ENCODE peak calls at places on chromosomes 1 and 21, in ten cellular contexts. K is tibial artery; L is cardiac muscle cell; M is heart right ventricle; A is stomach; W is CD8-positive, alpha-beta T cell; B is fibroblast of lung; S is lower lobe of right lung; Q is astrocyte; I is heart left ventricle. P is an unnamed sample.

GRCh38 chr1:43506233-43506632 is 24.4 kb upstream of the PTPRF start:
- DNase-seq in K (no peak), L (no peak), M (no peak), A (no peak), W (no peak), B (no peak), S (no peak), Q (no peak), I (no peak), P (no peak)

GRCh38 chr1:220432408-220432807 is 95.5 kb upstream of the MARK1 start:
- DNase-seq in K (no peak), L (no peak), M (no peak), A (no peak), W (no peak), B (no peak), S (no peak), Q (no peak), I (no peak), P (no peak)

GRCh38 chr21:36860736-36861594 is 105.5 kb downstream of the HLCS start:
- DNase-seq in K (no peak), L (no peak), M (no peak), A (no peak), W (no peak), B (peak; percentile 91), S (no peak), Q (peak; percentile 90), I (no peak), P (no peak)

GRCh38 chr21:45280178-45280821 is 7.4 kb downstream of the POFUT2 start:
- DNase-seq in K (peak; percentile 2), L (no peak), M (no peak), A (peak; percentile 13), W (peak; percentile 3), B (no peak), S (peak; percentile 21), Q (no peak), I (no peak), P (no peak)

GRCh38 chr21:43961382-43961909 is 50.7 kb upstream of the TRAPPC10 start:
- DNase-seq in K (no peak), L (no peak), M (no peak), A (no peak), W (no peak), B (no peak), S (no peak), Q (no peak), I (no peak), P (no peak)

GRCh38 chr21:37593015-37593414 is 226.4 kb downstream of the DYRK1A start:
- DNase-seq in K (no peak), L (peak; percentile 1), M (no peak), A (no peak), W (no peak), B (no peak), S (no peak), Q (no peak), I (no peak), P (no peak)

GRCh38 chr21:44049182-44049581 is 37.1 kb downstream of the TRAPPC10 start:
- DNase-seq in K (no peak), L (no peak), M (no peak), A (no peak), W (no peak), B (no peak), S (no peak), Q (no peak), I (no peak), P (no peak)

GRCh38 chr1:235775461-235775860 is 91.2 kb downstream of the LYST start:
- DNase-seq in K (no peak), L (no peak), M (no peak), A (no peak), W (no peak), B (no peak), S (no peak), Q (no peak), I (no peak), P (no peak)

GRCh38 chr1:152621993-152622392 is 910 bp downstream of the LCE3A start:
- DNase-seq in K (no peak), L (no peak), M (no peak), A (no peak), W (no peak), B (no peak), S (no peak), Q (no peak), I (no peak), P (no peak)

GRCh38 chr21:18249542-18250152 is 5.0 kb downstream of the CHODL start:
- DNase-seq in K (no peak), L (no peak), M (no peak), A (no peak), W (no peak), B (no peak), S (no peak), Q (no peak), I (no peak), P (no peak)

GRCh38 chr1:155277896-155278688 is 829 bp downstream of the HCN3 start:
- DNase-seq in K (peak; percentile 53), L (peak; percentile 87), M (peak; percentile 48), A (peak; percentile 52), W (peak; percentile 78), B (peak; percentile 23), S (peak; percentile 72), Q (no peak), I (no peak), P (no peak)

GRCh38 chr1:1899266-1899966 is 8.5 kb upstream of the GNB1 start:
- DNase-seq in K (no peak), L (no peak), M (no peak), A (no peak), W (peak; percentile 28), B (no peak), S (no peak), Q (no peak), I (peak; percentile 39), P (no peak)

GRCh38 chr1:1901641-1902294 is 10.9 kb upstream of the GNB1 start:
- DNase-seq in K (no peak), L (no peak), M (no peak), A (no peak), W (no peak), B (no peak), S (no peak), Q (no peak), I (peak; percentile 60), P (no peak)

GRCh38 chr1:1900883-1901640 is 10.2 kb upstream of the GNB1 start:
- DNase-seq in K (no peak), L (no peak), M (no peak), A (no peak), W (no peak), B (no peak), S (no peak), Q (no peak), I (peak; percentile 4), P (no peak)

GRCh38 chr1:1898246-1898933 is 7.5 kb upstream of the GNB1 start:
- DNase-seq in K (no peak), L (no peak), M (no peak), A (no peak), W (no peak), B (no peak), S (no peak), Q (no peak), I (no peak), P (no peak)

DNA sequence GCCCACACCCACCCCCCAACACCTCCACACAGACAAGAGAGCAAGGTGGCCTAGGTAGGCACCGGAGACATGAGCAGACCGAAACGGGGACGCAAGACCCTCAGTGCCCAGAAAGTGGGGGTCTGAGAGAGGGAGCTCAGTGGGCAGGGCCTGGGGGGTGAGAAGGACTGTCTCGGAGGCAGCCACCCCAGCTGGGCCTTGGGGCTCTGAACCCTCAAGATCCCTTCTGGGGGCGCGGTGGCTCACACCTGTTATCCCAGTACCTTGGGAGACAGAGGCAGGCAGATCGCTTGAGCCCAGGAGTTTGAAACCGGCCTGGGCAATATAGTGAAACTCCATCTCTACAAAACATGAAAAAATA is 9.1 kb upstream of the GNB1 start:
- DNase-seq in K (no peak), L (no peak), M (no peak), A (no peak), W (no peak), B (no peak), S (no peak), Q (no peak), I (peak; percentile 49), P (no peak)
- H3K4me1 ChIP-seq in K (no peaks in the 10 kb centered on the region), L (peaks cover 5% of the 10 kb centered on the region), M (peaks cover 4% of the 10 kb centered on the region), A (no peaks in the 10 kb centered on the region), W (peaks cover 20% of the 10 kb centered on the region), B (no peaks in the 10 kb centered on the region), S (peaks cover 2% of the 10 kb centered on the region), Q (peaks cover 3% of the 10 kb centered on the region), I (peaks cover 4% of the 10 kb centered on the region), P (peaks cover 1% of the 10 kb centered on the region)

GRCh38 chr1:31828926-31829690 is 13.3 kb upstream of the SPOCD1 start:
- DNase-seq in K (no peak), L (no peak), M (no peak), A (no peak), W (no peak), B (no peak), S (no peak), Q (no peak), I (no peak), P (no peak)
- H3K27ac ChIP-seq in K (no peak overlapping the region), L (no peak overlapping the region), M (no peak overlapping the region), A (no peak overlapping the region), W (no peak overlapping the region), B (no peak overlapping the region), S (no peak overlapping the region), Q (no peak overlapping the region), I (no peak overlapping the region), P (no peak overlapping the region)

DNA sequence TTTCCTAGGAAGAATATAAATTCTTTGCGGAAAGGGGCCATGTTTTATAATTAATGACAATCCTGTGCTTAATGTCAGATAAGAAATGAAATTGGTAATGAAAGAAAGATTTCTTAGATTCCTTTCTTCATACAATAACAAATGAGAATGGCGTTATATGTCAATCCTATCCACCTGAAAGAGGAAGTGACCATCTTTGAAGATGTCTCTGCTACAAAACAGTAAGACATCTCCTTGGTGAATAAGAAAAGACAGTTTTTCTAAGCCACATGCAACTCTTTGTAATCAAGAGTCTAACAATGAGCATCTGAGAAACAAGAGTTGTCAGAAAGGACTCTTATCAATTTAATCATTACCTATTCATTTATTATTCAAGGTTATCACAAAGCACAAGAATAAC is 286.0 kb downstream of the VAV3 start:
- DNase-seq in K (no peak), L (no peak), M (no peak), A (no peak), W (no peak), B (no peak), S (no peak), Q (no peak), I (no peak), P (no peak)
- TF ChIP-seq CTCF in K (no peak), L (no peak), M (no peak), A (no peak), W (no peak), B (no peak), S (no peak), Q (no peak), I (no peak), P (no peak)

DNA sequence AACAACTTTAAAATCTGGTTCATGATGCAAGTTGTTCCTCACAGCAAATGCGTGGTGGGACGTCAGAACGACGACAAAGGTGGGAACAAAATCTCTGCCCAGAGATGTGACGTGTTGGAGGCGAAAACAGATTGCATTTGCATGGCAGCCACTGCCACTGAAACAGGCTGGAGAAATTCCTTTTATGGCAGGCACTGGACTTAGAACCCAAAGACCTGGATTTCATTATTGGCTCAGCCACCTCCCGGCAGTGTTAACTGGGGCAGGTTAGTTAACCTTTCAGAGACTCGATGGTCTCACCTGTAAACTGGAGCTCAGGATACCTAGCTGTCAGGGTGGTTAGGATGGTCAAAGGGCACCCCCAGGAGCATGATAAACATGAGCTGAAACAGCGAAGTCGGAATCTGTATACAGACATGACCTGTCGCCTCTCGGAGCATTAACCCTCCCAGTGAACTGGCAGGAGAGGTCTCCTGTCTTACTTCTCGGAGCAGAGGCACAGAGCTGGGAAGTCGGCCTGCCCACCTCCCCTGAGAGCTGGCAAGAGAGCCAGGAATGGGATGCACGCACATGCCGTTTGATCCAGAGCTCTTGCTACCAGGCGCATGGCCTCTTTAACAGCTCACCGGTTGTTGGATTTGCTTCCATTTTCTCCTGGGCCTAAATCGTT is 59.2 kb upstream of the TARBP1 start:
- DNase-seq in K (no peak), L (no peak), M (no peak), A (no peak), W (no peak), B (no peak), S (no peak), Q (no peak), I (no peak), P (no peak)
- H3K4me1 ChIP-seq in K (peaks cover 16% of the 10 kb centered on the region), L (peaks cover 87% of the 10 kb centered on the region), M (peaks cover 87% of the 10 kb centered on the region), A (peaks cover 54% of the 10 kb centered on the region), W (no peaks in the 10 kb centered on the region), B (peaks cover 24% of the 10 kb centered on the region), S (peaks cover 51% of the 10 kb centered on the region), Q (peaks cover 28% of the 10 kb centered on the region), I (peaks cover 86% of the 10 kb centered on the region), P (peaks cover 65% of the 10 kb centered on the region)